ENCODE peak calls at places on chromosome 3, in five cellular contexts. One of them, this sample, is unnamed. For H3K36me3 and H3K9me3, the result is how much of the 10 kb centered on the place peaks cover.

GRCh38 chr3:185353823-185354614 is 8.9 kb upstream of the MAP3K13 start:
- DNase-seq in SJCRH30: peak
- DNase-seq in mesenchymal stem cell: peak
- DNase-seq in effector memory CD4-positive, alpha-beta T cell: peak
- DNase-seq in OCI-LY7: peak
- DNase-seq in this sample: peak

GRCh38 chr3:160531311-160531710 is 34.1 kb downstream of the KPNA4 start:
- DNase-seq in SJCRH30: no peak
- DNase-seq in effector memory CD4-positive, alpha-beta T cell: no peak
- DNase-seq in OCI-LY7: no peak
- DNase-seq in mesenchymal stem cell: no peak
- DNase-seq in this sample: no peak

GRCh38 chr3:138230525-138230924 is 43.4 kb downstream of the ARMC8 start:
- DNase-seq in mesenchymal stem cell: no peak
- DNase-seq in SJCRH30: no peak
- DNase-seq in OCI-LY7: no peak
- DNase-seq in effector memory CD4-positive, alpha-beta T cell: no peak
- DNase-seq in this sample: no peak

GRCh38 chr3:51949121-51949520 is 6.1 kb upstream of the GPR62 start:
- DNase-seq in SJCRH30: no peak
- DNase-seq in effector memory CD4-positive, alpha-beta T cell: no peak
- DNase-seq in mesenchymal stem cell: no peak
- DNase-seq in OCI-LY7: no peak
- DNase-seq in this sample: no peak

GRCh38 chr3:187777331-187778046 is 32.2 kb upstream of the BCL6 start:
- DNase-seq in SJCRH30: no peak
- DNase-seq in OCI-LY7: no peak
- DNase-seq in mesenchymal stem cell: peak
- DNase-seq in effector memory CD4-positive, alpha-beta T cell: peak
- DNase-seq in this sample: no peak

GRCh38 chr3:59777559-59778178 is 727.8 kb upstream of the CFAP20DC start:
- DNase-seq in effector memory CD4-positive, alpha-beta T cell: no peak
- DNase-seq in mesenchymal stem cell: no peak
- DNase-seq in OCI-LY7: no peak
- DNase-seq in SJCRH30: no peak
- DNase-seq in this sample: no peak

GRCh38 chr3:113560845-113561623 is 28.7 kb downstream of the SIDT1 start:
- DNase-seq in effector memory CD4-positive, alpha-beta T cell: no peak
- DNase-seq in SJCRH30: no peak
- DNase-seq in OCI-LY7: no peak
- DNase-seq in mesenchymal stem cell: peak
- DNase-seq in this sample: no peak

GRCh38 chr3:143700431-143700975 is 147.8 kb downstream of the SLC9A9 start:
- DNase-seq in effector memory CD4-positive, alpha-beta T cell: no peak
- DNase-seq in SJCRH30: no peak
- DNase-seq in mesenchymal stem cell: no peak
- DNase-seq in OCI-LY7: no peak
- DNase-seq in this sample: no peak

GRCh38 chr3:66426135-66426534 is 74.7 kb downstream of the LRIG1 start:
- DNase-seq in OCI-LY7: no peak
- DNase-seq in SJCRH30: no peak
- DNase-seq in effector memory CD4-positive, alpha-beta T cell: no peak
- DNase-seq in mesenchymal stem cell: no peak
- DNase-seq in this sample: no peak

GRCh38 chr3:187718802-187719201 is 16.4 kb upstream of the RTP2 start:
- DNase-seq in mesenchymal stem cell: no peak
- DNase-seq in OCI-LY7: no peak
- DNase-seq in SJCRH30: no peak
- DNase-seq in effector memory CD4-positive, alpha-beta T cell: no peak
- DNase-seq in this sample: no peak

GRCh38 chr3:161851941-161852566 is 355.4 kb downstream of the OTOL1 start:
- DNase-seq in effector memory CD4-positive, alpha-beta T cell: no peak
- DNase-seq in mesenchymal stem cell: peak
- DNase-seq in OCI-LY7: peak
- DNase-seq in SJCRH30: peak
- DNase-seq in this sample: no peak

GRCh38 chr3:36543276-36543997 is 163.1 kb downstream of the STAC start:
- DNase-seq in SJCRH30: no peak
- DNase-seq in mesenchymal stem cell: no peak
- DNase-seq in OCI-LY7: no peak
- DNase-seq in effector memory CD4-positive, alpha-beta T cell: no peak
- DNase-seq in this sample: no peak
- H3K4me3 ChIP-seq in SJCRH30: no peak
- H3K4me3 ChIP-seq in mesenchymal stem cell: no peak
- H3K4me3 ChIP-seq in OCI-LY7: no peak
- H3K4me3 ChIP-seq in effector memory CD4-positive, alpha-beta T cell: no peak
- H3K4me3 ChIP-seq in this sample: no peak

GRCh38 chr3:123657111-123657510 is 72.3 kb upstream of the HACD2 start:
- DNase-seq in mesenchymal stem cell: no peak
- DNase-seq in effector memory CD4-positive, alpha-beta T cell: no peak
- DNase-seq in OCI-LY7: no peak
- DNase-seq in SJCRH30: no peak
- DNase-seq in this sample: no peak

GRCh38 chr3:123658860-123659221 is 74.0 kb upstream of the HACD2 start:
- DNase-seq in SJCRH30: no peak
- DNase-seq in effector memory CD4-positive, alpha-beta T cell: no peak
- DNase-seq in mesenchymal stem cell: no peak
- DNase-seq in OCI-LY7: no peak
- DNase-seq in this sample: no peak

GRCh38 chr3:123658118-123658859 is 73.4 kb upstream of the HACD2 start:
- DNase-seq in effector memory CD4-positive, alpha-beta T cell: no peak
- DNase-seq in OCI-LY7: no peak
- DNase-seq in SJCRH30: no peak
- DNase-seq in mesenchymal stem cell: no peak
- DNase-seq in this sample: peak

GRCh38 chr3:123656691-123657090 is 71.8 kb upstream of the HACD2 start:
- DNase-seq in mesenchymal stem cell: no peak
- DNase-seq in SJCRH30: peak
- DNase-seq in effector memory CD4-positive, alpha-beta T cell: no peak
- DNase-seq in OCI-LY7: peak
- DNase-seq in this sample: no peak

DNA sequence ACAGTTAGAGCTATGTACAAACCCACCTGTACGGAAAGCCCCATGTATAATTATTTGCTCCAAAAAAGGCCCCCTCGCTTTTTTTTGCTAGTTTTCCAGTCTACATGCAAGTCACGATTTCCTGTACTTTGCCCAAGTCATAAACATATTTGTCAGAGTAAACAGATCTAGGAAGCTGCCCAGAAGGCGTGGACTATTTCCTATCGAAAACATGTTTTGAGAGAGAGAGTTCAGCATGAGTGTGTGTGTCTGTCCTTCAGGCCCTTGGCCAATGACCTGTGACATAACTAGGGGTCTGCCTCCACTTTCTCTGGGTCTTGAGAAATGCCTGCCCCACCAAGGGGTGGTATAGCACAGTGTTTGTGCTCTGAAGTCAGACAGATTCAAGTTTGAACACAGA is 72.7 kb upstream of the HACD2 start:
- DNase-seq in OCI-LY7: no peak
- DNase-seq in SJCRH30: no peak
- DNase-seq in mesenchymal stem cell: peak
- DNase-seq in effector memory CD4-positive, alpha-beta T cell: no peak
- DNase-seq in this sample: no peak
- H3K36me3 ChIP-seq in OCI-LY7: under half
- H3K36me3 ChIP-seq in SJCRH30: under half
- H3K36me3 ChIP-seq in mesenchymal stem cell: under half
- H3K36me3 ChIP-seq in effector memory CD4-positive, alpha-beta T cell: under half
- H3K36me3 ChIP-seq in this sample: under half

DNA sequence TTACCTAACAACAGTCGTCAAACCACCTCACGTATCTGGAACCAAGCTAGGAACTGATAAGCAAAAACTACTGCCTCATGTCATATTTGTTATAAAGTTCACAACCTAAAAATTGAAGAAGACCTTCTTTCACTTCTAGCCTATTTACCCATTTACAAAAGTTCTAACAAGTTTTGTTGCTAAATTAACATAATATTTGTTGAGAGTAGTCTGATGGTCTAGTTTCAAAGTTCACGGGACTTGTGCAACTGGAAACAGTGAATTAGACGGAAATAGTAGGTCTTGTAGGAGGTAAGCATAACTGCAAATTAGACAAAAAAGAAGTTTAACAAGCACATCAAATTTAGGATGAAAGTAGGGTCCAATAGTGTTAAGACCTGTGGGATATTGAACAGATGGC is 51.9 kb downstream of the CCR4 start:
- DNase-seq in SJCRH30: no peak
- DNase-seq in OCI-LY7: no peak
- DNase-seq in mesenchymal stem cell: no peak
- DNase-seq in effector memory CD4-positive, alpha-beta T cell: no peak
- DNase-seq in this sample: no peak
- H3K9me3 ChIP-seq in SJCRH30: under half
- H3K9me3 ChIP-seq in OCI-LY7: under half
- H3K9me3 ChIP-seq in mesenchymal stem cell: under half
- H3K9me3 ChIP-seq in effector memory CD4-positive, alpha-beta T cell: under half
- H3K9me3 ChIP-seq in this sample: under half

GRCh38 chr3:170002829-170003228 is 35.0 kb upstream of the GPR160 start:
- DNase-seq in SJCRH30: no peak
- DNase-seq in mesenchymal stem cell: no peak
- DNase-seq in effector memory CD4-positive, alpha-beta T cell: no peak
- DNase-seq in OCI-LY7: peak
- DNase-seq in this sample: no peak
- H3K4me3 ChIP-seq in SJCRH30: no peak
- H3K4me3 ChIP-seq in mesenchymal stem cell: no peak
- H3K4me3 ChIP-seq in effector memory CD4-positive, alpha-beta T cell: no peak
- H3K4me3 ChIP-seq in OCI-LY7: peak
- H3K4me3 ChIP-seq in this sample: peak

GRCh38 chr3:141909408-141909807 is 33.0 kb downstream of the ATP1B3 start:
- DNase-seq in mesenchymal stem cell: no peak
- DNase-seq in effector memory CD4-positive, alpha-beta T cell: no peak
- DNase-seq in SJCRH30: no peak
- DNase-seq in OCI-LY7: no peak
- DNase-seq in this sample: no peak
- H3K36me3 ChIP-seq in mesenchymal stem cell: under half
- H3K36me3 ChIP-seq in effector memory CD4-positive, alpha-beta T cell: under half
- H3K36me3 ChIP-seq in SJCRH30: half or more
- H3K36me3 ChIP-seq in OCI-LY7: half or more
- H3K36me3 ChIP-seq in this sample: half or more

GRCh38 chr3:713225-713624 is 379.6 kb upstream of the CNTN6 start:
- DNase-seq in OCI-LY7: no peak
- DNase-seq in SJCRH30: peak
- DNase-seq in mesenchymal stem cell: no peak
- DNase-seq in effector memory CD4-positive, alpha-beta T cell: no peak
- DNase-seq in this sample: no peak
- H3K9me3 ChIP-seq in OCI-LY7: under half
- H3K9me3 ChIP-seq in SJCRH30: under half
- H3K9me3 ChIP-seq in mesenchymal stem cell: under half
- H3K9me3 ChIP-seq in effector memory CD4-positive, alpha-beta T cell: under half
- H3K9me3 ChIP-seq in this sample: under half